ENCODE peak calls at places on chromosomes 1 and 21, in five cellular contexts. R, X, P, T and W are unnamed samples. For H3K4me1, the result is how much of the 10 kb centered on the place peaks cover.

GRCh38 chr1:87410771-87411170 is 82.1 kb downstream of the LMO4 start:
- DNase-seq in R (no peak), P (no peak), X (peak), T (no peak), W (no peak)

GRCh38 chr1:12436817-12437599 is 181.0 kb downstream of the DHRS3 start:
- DNase-seq in R (peak), T (no peak), X (no peak), P (no peak), W (no peak)

GRCh38 chr1:23751050-23751814 is 8.0 kb downstream of the ELOA start:
- DNase-seq in X (peak), P (no peak), T (peak), R (peak), W (no peak)

GRCh38 chr1:244325056-244325764 is 126.5 kb downstream of the ADSS2 start:
- DNase-seq in T (no peak), R (peak), P (peak), X (no peak), W (no peak)

GRCh38 chr1:93669369-93669768 is 12.3 kb downstream of the BCAR3 start:
- DNase-seq in T (no peak), P (no peak), X (no peak), R (no peak), W (no peak)

GRCh38 chr1:181033128-181033798 is 520 bp upstream of the MR1 start:
- DNase-seq in P (peak), T (peak), X (no peak), R (peak), W (no peak)

GRCh38 chr1:30345525-30346145 is 377.8 kb downstream of the MATN1 start:
- DNase-seq in X (no peak), R (no peak), P (no peak), T (no peak), W (no peak)

GRCh38 chr1:50265790-50266314 is 157.1 kb downstream of the ELAVL4 start:
- DNase-seq in P (no peak), R (no peak), X (peak), T (no peak), W (no peak)

GRCh38 chr1:226641671-226642231 is 93.2 kb downstream of the STUM start:
- DNase-seq in T (no peak), X (no peak), R (no peak), P (no peak), W (no peak)

GRCh38 chr1:207463021-207463420 is 8.9 kb downstream of the CR2 start:
- DNase-seq in T (no peak), R (no peak), P (no peak), X (no peak), W (no peak)

GRCh38 chr21:45699251-45699942 is 55.9 kb downstream of the PCBP3 start:
- DNase-seq in T (no peak), P (peak), R (no peak), X (no peak), W (no peak)

GRCh38 chr1:9807541-9807940 is 16.2 kb downstream of the CLSTN1 start:
- DNase-seq in P (no peak), X (no peak), T (no peak), R (no peak), W (no peak)

GRCh38 chr21:36211660-36212512 is 55.3 kb downstream of the DOP1B start:
- DNase-seq in X (no peak), P (no peak), R (no peak), T (no peak), W (no peak)

GRCh38 chr1:22613951-22614350 is 22.5 kb upstream of the C1QA start:
- DNase-seq in R (no peak), X (no peak), P (no peak), T (no peak), W (no peak)

GRCh38 chr1:16067127-16067768 is 6.2 kb downstream of the FAM131C start:
- DNase-seq in T (no peak), R (peak), P (no peak), X (peak), W (no peak)

GRCh38 chr1:94592566-94592920 is 51.0 kb upstream of the F3 start:
- DNase-seq in P (no peak), X (no peak), T (no peak), R (no peak), W (no peak)

GRCh38 chr1:204174958-204175357 is 8.8 kb upstream of the REN start:
- DNase-seq in T (no peak), R (no peak), X (no peak), P (no peak), W (no peak)

GRCh38 chr1:183273300-183273699 is 87.2 kb downstream of the LAMC2 start:
- DNase-seq in T (no peak), R (no peak), X (no peak), P (no peak), W (no peak)

GRCh38 chr1:183267646-183268431 is 81.8 kb downstream of the LAMC2 start:
- DNase-seq in R (no peak), P (no peak), T (no peak), X (peak), W (no peak)

GRCh38 chr1:183272390-183272801 is 86.3 kb downstream of the LAMC2 start:
- DNase-seq in X (no peak), T (no peak), P (no peak), R (no peak), W (no peak)

GRCh38 chr1:183274836-183275235 is 88.8 kb downstream of the LAMC2 start:
- DNase-seq in P (no peak), R (no peak), T (no peak), X (no peak), W (no peak)

DNA sequence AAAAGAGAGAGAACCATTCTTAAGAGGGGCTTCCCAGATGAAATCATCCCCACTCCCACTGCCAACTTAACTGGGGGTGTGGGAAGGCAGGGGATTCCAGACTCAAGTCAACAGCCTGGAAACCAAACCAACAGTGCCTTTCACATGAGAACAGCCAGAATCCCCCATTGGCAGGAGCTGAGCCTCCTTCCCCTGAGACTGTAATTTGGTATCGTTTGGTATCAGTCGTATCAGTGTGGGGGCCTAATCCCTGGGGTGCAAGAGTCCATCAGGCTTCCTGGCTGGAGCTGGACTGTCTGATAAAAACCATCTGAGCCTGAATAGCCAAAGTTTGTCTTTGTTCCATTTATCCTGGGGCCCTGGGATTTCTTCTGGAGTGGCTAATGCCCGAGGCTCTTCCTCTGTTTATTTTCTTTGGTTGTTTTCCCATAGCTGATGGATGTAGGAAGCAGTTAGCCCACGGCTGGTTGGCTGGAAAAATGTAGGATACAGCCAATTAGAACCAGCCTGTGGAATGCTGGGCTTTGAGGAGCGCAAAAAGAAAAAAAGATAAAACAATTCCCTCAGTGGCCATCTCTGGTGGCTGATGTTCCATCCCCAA is 84.6 kb downstream of the LAMC2 start:
- DNase-seq in X (peak), P (no peak), T (no peak), R (no peak), W (no peak)
- TF ChIP-seq REST in X (no peak), P (no peak), T (no peak), R (no peak), W (no peak)

GRCh38 chr1:150613061-150613920 is 16.1 kb downstream of the ENSA start:
- DNase-seq in P (peak), X (no peak), T (peak), R (peak), W (peak)
- TF ChIP-seq SIN3A in P (no peak), X (peak), T (peak), R (no peak), W (no peak)

DNA sequence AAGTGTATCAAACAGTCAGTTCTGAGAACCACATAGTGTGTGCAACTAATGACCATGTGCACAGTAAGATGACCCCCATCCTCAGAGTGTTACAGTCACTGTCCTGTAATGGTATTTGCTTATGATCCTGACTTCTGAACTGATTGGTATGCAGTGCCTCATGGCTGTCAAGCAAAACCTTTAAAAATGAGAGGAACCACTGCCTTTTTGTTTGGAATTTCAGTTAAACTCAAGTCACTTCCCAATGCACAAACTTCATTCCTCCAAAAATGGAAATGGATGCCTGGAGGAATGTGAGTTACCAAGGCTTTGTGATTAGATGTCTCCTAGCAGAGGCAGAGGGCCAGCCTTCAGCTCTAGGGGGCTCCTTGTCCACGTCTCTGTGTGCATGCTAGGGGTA is 10.5 kb downstream of the C1orf198 start:
- DNase-seq in P (no peak), X (no peak), T (no peak), R (no peak), W (no peak)
- H3K4me1 ChIP-seq in P (under half), X (under half), T (under half), R (under half), W (under half)

GRCh38 chr1:114054148-114054547 is 74.9 kb downstream of the OLFML3 start:
- DNase-seq in T (no peak), X (no peak), R (no peak), P (no peak), W (no peak)
- TF ChIP-seq REST in T (no peak), X (no peak), R (no peak), P (no peak), W (no peak)

DNA sequence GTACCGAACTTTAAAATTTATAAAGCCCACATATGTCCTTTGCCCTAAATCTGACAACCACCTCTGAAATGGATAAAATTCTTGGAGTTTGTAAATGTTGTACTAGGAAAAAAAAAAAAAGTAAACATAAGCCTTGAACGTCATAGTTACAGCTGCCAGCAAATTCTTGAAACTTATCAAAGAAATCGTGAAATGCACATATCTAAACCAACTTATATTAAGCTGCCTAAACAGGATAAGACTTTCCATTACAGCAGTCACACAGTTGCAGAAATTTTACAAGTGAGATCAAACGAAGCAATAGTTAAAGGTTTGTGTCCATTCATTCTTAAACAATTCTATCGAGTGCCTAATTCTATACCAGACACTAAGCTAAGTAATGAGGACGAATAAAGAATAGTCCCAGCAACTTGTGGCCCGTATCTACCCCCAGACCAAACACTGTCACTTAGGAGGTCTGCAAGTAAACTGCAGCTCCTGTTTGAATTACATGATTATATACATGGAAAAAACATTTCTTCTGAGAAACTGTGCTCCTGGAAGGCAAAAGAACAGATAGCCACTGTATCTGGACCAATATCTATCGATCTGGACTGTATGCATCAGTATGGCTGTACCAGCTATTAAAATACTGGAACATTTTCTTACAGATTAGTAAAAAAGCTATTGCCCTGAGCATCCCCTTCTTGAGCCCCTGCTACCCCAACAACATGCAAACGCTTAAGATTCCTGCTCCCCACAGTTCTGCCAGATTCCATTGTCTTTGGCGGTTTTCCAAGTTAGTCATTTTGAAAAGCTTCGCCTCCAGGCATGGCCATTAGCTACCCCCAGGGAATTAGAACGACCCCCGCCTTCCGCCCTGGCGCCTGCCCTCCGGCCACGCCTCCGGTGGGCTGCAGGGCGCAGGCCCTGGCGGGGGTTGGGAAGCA is 3.4 kb upstream of the SEC22B start:
- DNase-seq in T (no peak), P (no peak), R (peak), X (peak), W (no peak)
- TF ChIP-seq SIN3A in T (no peak), P (no peak), R (no peak), X (no peak), W (no peak)